ENCODE peak calls at places on chromosomes 2 and 18, in seven cellular contexts. P, Z, D, O, Q, G and E are unnamed samples. For H3K27me3, H3K4me1 and H3K36me3, the result is how much of the 10 kb centered on the place peaks cover.

GRCh38 chr2:45450633-45451032 is 160.4 kb downstream of the SRBD1 start:
- DNase-seq in Q (no peak), P (no peak), O (no peak), G (no peak), Z (no peak), D (no peak), E (no peak)

GRCh38 chr2:240229603-240230423 is 89.4 kb upstream of the OTOS start:
- DNase-seq in P (no peak), D (peak), Q (peak), Z (no peak), O (no peak), G (no peak), E (no peak)

GRCh38 chr2:144679942-144680341 is 160.0 kb upstream of the ZEB2 start:
- DNase-seq in D (no peak), Z (no peak), P (no peak), Q (no peak), G (no peak), O (no peak), E (no peak)

GRCh38 chr2:155308367-155309009 is 610.0 kb downstream of the KCNJ3 start:
- DNase-seq in Q (no peak), P (no peak), O (no peak), G (no peak), Z (peak), D (no peak), E (peak)

GRCh38 chr2:102258386-102259074 is 52.8 kb upstream of the IL1RL1 start:
- DNase-seq in P (no peak), O (no peak), D (peak), Q (no peak), Z (peak), G (no peak), E (peak)

GRCh38 chr2:39228413-39229209 is 15.2 kb downstream of the CDKL4 start:
- DNase-seq in G (no peak), Z (no peak), P (no peak), D (no peak), Q (no peak), O (peak), E (peak)

GRCh38 chr2:16493788-16494187 is 171.8 kb downstream of the CYRIA start:
- DNase-seq in D (no peak), P (no peak), O (peak), Z (no peak), Q (no peak), G (no peak), E (no peak)

GRCh38 chr18:54830260-54830659 is 2.0 kb downstream of the RAB27B start:
- DNase-seq in Q (no peak), Z (no peak), G (no peak), P (no peak), D (peak), O (no peak), E (no peak)

GRCh38 chr2:110999626-111000025 is 121.1 kb upstream of the BCL2L11 start:
- DNase-seq in Z (no peak), D (no peak), O (no peak), P (no peak), Q (no peak), G (no peak), E (no peak)

GRCh38 chr2:85584857-85585780 is 888 bp downstream of the VAMP5 start:
- DNase-seq in G (no peak), Q (peak), Z (peak), O (no peak), D (peak), P (peak), E (peak)

GRCh38 chr2:91477731-91478672 is 2786.5 kb downstream of the RPIA start:
- DNase-seq in Z (peak), O (peak), D (no peak), P (no peak), Q (no peak), G (no peak), E (no peak)

GRCh38 chr2:157627594-157628281 is 926 bp downstream of the ACVR1C start:
- DNase-seq in O (peak), D (no peak), P (no peak), Q (no peak), Z (no peak), G (peak), E (peak)

GRCh38 chr2:142190805-142191204 is 60.0 kb upstream of the LRP1B start:
- DNase-seq in P (no peak), D (peak), O (peak), G (no peak), Q (no peak), Z (no peak), E (no peak)

GRCh38 chr18:7579176-7579922 is 12.2 kb downstream of the PTPRM start:
- DNase-seq in D (no peak), G (no peak), P (no peak), Q (no peak), Z (no peak), O (no peak), E (no peak)

GRCh38 chr2:14081526-14081925 is 551.0 kb upstream of the LRATD1 start:
- DNase-seq in G (no peak), Q (no peak), D (peak), O (no peak), Z (no peak), P (no peak), E (no peak)

GRCh38 chr2:212959469-212960117 is 191.8 kb downstream of the IKZF2 start:
- DNase-seq in P (no peak), O (no peak), D (no peak), G (no peak), Z (no peak), Q (no peak), E (no peak)

GRCh38 chr2:47373747-47374146 is 29.2 kb upstream of the MSH2 start:
- DNase-seq in O (peak), Q (no peak), G (no peak), D (no peak), P (no peak), Z (peak), E (peak)

GRCh38 chr2:241069821-241070281 is 32.2 kb downstream of the MTERF4 start:
- DNase-seq in O (no peak), D (no peak), P (no peak), G (no peak), Z (no peak), Q (peak), E (no peak)

GRCh38 chr2:62014102-62014501 is 108.6 kb downstream of the COMMD1 start:
- DNase-seq in D (no peak), P (peak), G (no peak), Z (peak), O (peak), Q (peak), E (peak)

GRCh38 chr2:227118353-227118752 is 45.7 kb downstream of the COL4A4 start:
- DNase-seq in G (no peak), Q (no peak), O (no peak), Z (no peak), D (no peak), P (no peak), E (no peak)

GRCh38 chr2:224347181-224348051 is 54.5 kb downstream of the FAM124B start:
- DNase-seq in D (no peak), P (no peak), Q (no peak), G (no peak), O (no peak), Z (no peak), E (no peak)

GRCh38 chr2:132943829-132944228 is 273.8 kb upstream of the LYPD1 start:
- DNase-seq in G (no peak), Q (no peak), P (no peak), Z (no peak), D (no peak), O (no peak), E (no peak)

GRCh38 chr2:205411558-205411957 is 270.7 kb upstream of the NRP2 start:
- DNase-seq in Z (no peak), O (no peak), P (no peak), Q (no peak), D (no peak), G (no peak), E (peak)

GRCh38 chr18:32974421-32975165 is 201.8 kb upstream of the KLHL14 start:
- DNase-seq in Q (no peak), Z (no peak), P (no peak), G (no peak), O (no peak), D (no peak), E (no peak)

GRCh38 chr2:43068053-43068471 is 158.3 kb downstream of the ZFP36L2 start:
- DNase-seq in P (peak), D (no peak), Q (no peak), Z (no peak), O (no peak), G (no peak), E (no peak)

GRCh38 chr18:68733693-68734092 is 18.8 kb upstream of the TMX3 start:
- DNase-seq in O (no peak), Z (no peak), P (no peak), Q (no peak), G (no peak), D (no peak), E (no peak)

GRCh38 chr2:191171708-191172355 is 21.0 kb upstream of the STAT4 start:
- DNase-seq in O (no peak), Q (no peak), D (peak), G (no peak), Z (peak), P (no peak), E (no peak)

GRCh38 chr2:191783416-191783815 is 63.5 kb downstream of the CAVIN2 start:
- DNase-seq in O (no peak), G (no peak), D (no peak), Z (no peak), P (no peak), Q (no peak), E (no peak)

GRCh38 chr18:35729971-35730668 is 148.6 kb downstream of the GALNT1 start:
- DNase-seq in Q (no peak), D (no peak), O (no peak), P (no peak), Z (no peak), G (no peak), E (no peak)

GRCh38 chr2:149606251-149606811 is 18.8 kb upstream of the MMADHC start:
- DNase-seq in Z (no peak), Q (no peak), P (no peak), O (no peak), D (peak), G (no peak), E (no peak)

GRCh38 chr2:232162191-232162590 is 200.7 kb downstream of the DIS3L2 start:
- DNase-seq in O (no peak), Z (no peak), G (no peak), D (no peak), P (no peak), Q (no peak), E (no peak)

GRCh38 chr2:172084484-172084733 is 898 bp upstream of the DLX1 start:
- DNase-seq in Z (no peak), Q (no peak), G (no peak), P (no peak), O (no peak), D (no peak), E (no peak)

GRCh38 chr2:172082105-172082943 is 3.0 kb upstream of the DLX1 start:
- DNase-seq in Z (no peak), Q (no peak), D (no peak), O (no peak), G (no peak), P (no peak), E (no peak)

GRCh38 chr2:172084734-172085459 is 410 bp upstream of the DLX1 start:
- DNase-seq in G (peak), O (peak), D (peak), P (peak), Z (peak), Q (peak), E (peak)

GRCh38 chr2:172082944-172083718 is 2.2 kb upstream of the DLX1 start:
- DNase-seq in P (no peak), Q (no peak), O (no peak), D (no peak), G (no peak), Z (no peak), E (no peak)

GRCh38 chr2:172083725-172084483 is 1.4 kb upstream of the DLX1 start:
- DNase-seq in P (no peak), D (no peak), Q (no peak), Z (no peak), O (no peak), G (no peak), E (no peak)
- H3K27me3 ChIP-seq in P (half or more), D (under half), Q (half or more), Z (half or more), O (half or more), G (half or more), E (under half)

DNA sequence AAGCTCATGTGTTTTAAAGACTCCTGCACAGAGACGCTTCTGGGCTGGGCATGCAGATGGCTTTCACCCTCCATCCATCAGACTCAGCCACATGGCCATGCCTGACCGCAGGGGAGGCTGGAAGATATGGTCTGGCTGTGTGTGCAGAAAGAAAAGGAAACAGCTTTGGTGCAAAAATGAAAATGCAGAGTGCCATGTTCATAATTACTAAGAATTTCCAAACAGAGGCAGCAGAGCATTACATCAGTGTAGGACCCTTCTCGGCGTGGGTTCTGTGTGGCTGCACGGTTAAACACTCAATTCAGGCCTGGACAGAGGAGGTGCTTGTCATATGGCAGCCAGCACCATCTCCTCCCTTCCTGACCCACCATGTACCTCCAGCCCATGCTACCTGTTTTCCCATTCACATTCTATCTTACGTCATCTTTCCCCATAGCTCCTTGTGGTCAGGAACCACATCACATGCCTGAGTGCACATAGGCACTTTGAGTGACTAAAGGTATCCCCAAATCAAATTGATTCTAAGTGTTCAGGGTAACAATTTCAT is 200.3 kb upstream of the ID2 start:
- DNase-seq in Z (no peak), O (no peak), P (no peak), D (no peak), G (peak), Q (no peak), E (no peak)
- H3K4me1 ChIP-seq in Z (under half), O (under half), P (under half), D (under half), G (under half), Q (under half), E (under half)

GRCh38 chr18:2714140-2714539 is 58.6 kb downstream of the SMCHD1 start:
- DNase-seq in D (no peak), P (no peak), G (no peak), O (no peak), Z (no peak), Q (no peak), E (peak)

GRCh38 chr18:2719040-2719439 is 63.5 kb downstream of the SMCHD1 start:
- DNase-seq in Q (no peak), P (no peak), O (no peak), Z (no peak), D (no peak), G (no peak), E (no peak)

GRCh38 chr18:2715990-2716389 is 60.5 kb downstream of the SMCHD1 start:
- DNase-seq in O (no peak), D (no peak), G (no peak), P (no peak), Q (no peak), Z (no peak), E (no peak)

GRCh38 chr18:2717407-2717806 is 61.9 kb downstream of the SMCHD1 start:
- DNase-seq in Z (no peak), G (no peak), O (no peak), P (no peak), Q (no peak), D (no peak), E (no peak)

GRCh38 chr18:2716394-2717326 is 61.1 kb downstream of the SMCHD1 start:
- DNase-seq in Z (no peak), Q (no peak), O (no peak), P (no peak), G (no peak), D (no peak), E (no peak)
- H3K36me3 ChIP-seq in Z (under half), Q (under half), O (under half), P (under half), G (under half), D (under half), E (under half)

GRCh38 chr2:74516070-74516633 is 1.9 kb downstream of the TLX2 start:
- DNase-seq in Q (peak), G (no peak), Z (peak), P (no peak), O (peak), D (no peak), E (peak)

GRCh38 chr2:74516650-74517049 is 2.4 kb downstream of the TLX2 start:
- DNase-seq in D (no peak), O (no peak), Q (no peak), P (no peak), Z (no peak), G (no peak), E (no peak)

GRCh38 chr2:74513605-74514367 is 464 bp upstream of the TLX2 start:
- DNase-seq in Z (no peak), Q (no peak), G (no peak), D (no peak), P (no peak), O (no peak), E (no peak)

GRCh38 chr2:74514368-74515270 is at the start of gene TLX2:
- DNase-seq in G (no peak), O (peak), Z (no peak), Q (peak), P (no peak), D (no peak), E (no peak)

GRCh38 chr2:74515271-74516069 is 1.2 kb downstream of the TLX2 start:
- DNase-seq in Q (no peak), P (no peak), G (no peak), Z (no peak), O (peak), D (no peak), E (peak)
- H3K27me3 ChIP-seq in Q (half or more), P (under half), G (half or more), Z (half or more), O (half or more), D (under half), E (under half)

GRCh38 chr2:190050001-190050400 is 12.5 kb downstream of the MSTN start:
- DNase-seq in Z (no peak), G (no peak), P (no peak), Q (no peak), O (peak), D (no peak), E (no peak)
- H3K4me1 ChIP-seq in Z (under half), G (under half), P (under half), Q (under half), O (under half), D (under half), E (under half)

DNA sequence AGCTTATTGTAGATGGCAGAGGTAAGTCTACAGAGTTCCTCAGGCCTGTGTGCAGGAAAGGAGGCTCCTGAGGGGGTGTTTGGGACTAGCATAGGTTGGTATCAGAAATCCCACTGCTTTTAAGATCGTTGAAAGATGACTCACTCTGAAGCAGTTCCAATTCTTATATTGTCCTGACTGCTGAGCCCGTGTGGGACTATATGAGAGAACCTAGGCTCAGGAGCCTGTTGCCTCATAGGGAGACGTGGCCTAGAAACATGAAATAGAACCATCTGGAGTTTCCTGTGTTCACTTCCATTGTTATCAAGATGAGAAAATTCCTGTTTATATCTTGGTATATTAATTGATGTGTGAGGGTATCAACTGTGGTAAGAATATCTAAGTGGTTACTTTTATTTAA is 5.7 kb downstream of the CCT7 start:
- DNase-seq in D (no peak), Z (no peak), O (no peak), Q (no peak), G (no peak), P (no peak), E (no peak)
- H3K36me3 ChIP-seq in D (under half), Z (under half), O (under half), Q (under half), G (under half), P (under half), E (under half)

GRCh38 chr2:20667151-20667530 is 197 bp downstream of the GDF7 start:
- DNase-seq in P (no peak), Z (no peak), Q (no peak), G (no peak), O (peak), D (no peak), E (no peak)
- H3K27me3 ChIP-seq in P (under half), Z (half or more), Q (half or more), G (under half), O (half or more), D (half or more), E (half or more)

GRCh38 chr2:33577084-33577483 is 22.0 kb downstream of the FAM98A start:
- DNase-seq in P (no peak), Q (no peak), D (no peak), Z (no peak), G (no peak), O (no peak), E (no peak)
- H3K4me1 ChIP-seq in P (under half), Q (under half), D (under half), Z (under half), G (under half), O (under half), E (under half)